ENCODE peak calls at places on chromosomes 7 and 10, in seven cellular contexts. L is PC-3, A is cardiac muscle cell, Z is NCI-H187, B is sigmoid colon, F is DMS53, O is GM13977. W is an unnamed sample.

GRCh38 chr7:29063231-29063630 is 83.1 kb downstream of the CPVL start:
- DNase-seq in F (no peak), A (no peak), O (no peak), B (no peak), L (no peak), Z (no peak), W (no peak)

GRCh38 chr7:122803323-122803722 is 82.9 kb downstream of the CADPS2 start:
- DNase-seq in L (peak), Z (no peak), B (no peak), A (peak), F (peak), O (peak), W (peak)

GRCh38 chr7:21281193-21281592 is 146.7 kb upstream of the SP4 start:
- DNase-seq in Z (no peak), A (no peak), F (no peak), L (no peak), B (no peak), O (no peak), W (no peak)

GRCh38 chr10:28291881-28292297 is 11.0 kb downstream of the MPP7 start:
- DNase-seq in O (no peak), A (no peak), B (no peak), L (peak), Z (no peak), F (no peak), W (peak)

GRCh38 chr7:94434031-94434430 is 39.3 kb downstream of the COL1A2 start:
- DNase-seq in Z (no peak), L (no peak), F (no peak), O (no peak), A (no peak), B (no peak), W (no peak)

GRCh38 chr7:117780832-117781231 is 92.4 kb downstream of the CTTNBP2 start:
- DNase-seq in F (no peak), Z (no peak), A (no peak), B (no peak), L (no peak), O (peak), W (no peak)

GRCh38 chr7:81672872-81673271 is 97.0 kb downstream of the HGF start:
- DNase-seq in Z (no peak), O (no peak), F (peak), B (no peak), L (no peak), A (no peak), W (no peak)

GRCh38 chr7:137747359-137748031 is 99.3 kb downstream of the DGKI start:
- DNase-seq in L (no peak), Z (no peak), A (no peak), O (no peak), F (no peak), B (no peak), W (no peak)

GRCh38 chr7:45568536-45569289 is 5.5 kb upstream of the ADCY1 start:
- DNase-seq in L (no peak), F (no peak), B (no peak), A (no peak), O (peak), Z (no peak), W (no peak)

GRCh38 chr7:29919790-29920189 is 69.8 kb downstream of the SCRN1 start:
- DNase-seq in F (no peak), L (no peak), Z (no peak), O (no peak), B (no peak), A (no peak), W (no peak)

W was measured in hepatocyte.